ENCODE peak calls at places on chromosomes 16 and 17, in four cellular contexts. V is stomach, A is suprapubic skin, R is prostate gland. Z is an unnamed sample.

GRCh38 chr17:9470171-9470570 is 105.4 kb downstream of the STX8 start:
- DNase-seq in V (no peak), A (no peak), R (no peak), Z (no peak)

GRCh38 chr17:2076461-2076984 is 21.6 kb downstream of the HIC1 start:
- DNase-seq in V (no peak), A (no peak), R (no peak), Z (no peak)

GRCh38 chr16:80743772-80744171 is 60.6 kb downstream of the CDYL2 start:
- DNase-seq in V (no peak), A (no peak), R (no peak), Z (no peak)

GRCh38 chr16:14301150-14302030 is 230.3 kb downstream of the MRTFB start:
- DNase-seq in V (peak; percentile 42), A (peak; percentile 73), R (no peak), Z (peak; percentile 57)

GRCh38 chr17:66123163-66123562 is 68.8 kb downstream of the CEP112 start:
- DNase-seq in V (no peak), A (no peak), R (no peak), Z (no peak)

GRCh38 chr17:50684612-50685333 is 22.9 kb downstream of the ANKRD40 start:
- DNase-seq in V (peak; percentile 64), A (peak; percentile 18), R (no peak), Z (no peak)

GRCh38 chr16:31265329-31266245 is 5.8 kb downstream of the ITGAM start:
- DNase-seq in V (peak; percentile 30), A (no peak), R (no peak), Z (peak; percentile 82)

GRCh38 chr16:11198817-11199216 is 57.2 kb downstream of the SOCS1 start:
- DNase-seq in V (peak; percentile 56), A (no peak), R (no peak), Z (no peak)

GRCh38 chr17:2125013-2125535 is 70.2 kb downstream of the HIC1 start:
- DNase-seq in V (no peak), A (no peak), R (no peak), Z (no peak)

GRCh38 chr16:88318521-88318920 is 64.2 kb upstream of the ZNF469 start:
- DNase-seq in V (no peak), A (no peak), R (no peak), Z (no peak)

GRCh38 chr17:48577330-48577945 is 712 bp downstream of the HOXB4 start:
- DNase-seq in V (no peak), A (no peak), R (no peak), Z (no peak)

GRCh38 chr17:57874434-57875108 is 24.7 kb upstream of the MRPS23 start:
- DNase-seq in V (no peak), A (peak; percentile 84), R (no peak), Z (peak; percentile 86)

GRCh38 chr16:3515897-3516296 is 15.1 kb downstream of the CLUAP1 start:
- DNase-seq in V (no peak), A (no peak), R (no peak), Z (no peak)

GRCh38 chr17:1649844-1650409 is at the start of gene RILP:
- DNase-seq in V (peak; percentile 95), A (peak; percentile 90), R (peak; percentile 84), Z (peak; percentile 93)

GRCh38 chr17:76584427-76585047 is 1.1 kb downstream of the ST6GALNAC2 start:
- DNase-seq in V (no peak), A (no peak), R (no peak), Z (no peak)

GRCh38 chr16:54275956-54276355 is 10.6 kb downstream of the IRX3 start:
- DNase-seq in V (no peak), A (peak; percentile 19), R (no peak), Z (no peak)

GRCh38 chr17:29607557-29608195 is 14.7 kb downstream of the ANKRD13B start:
- DNase-seq in V (no peak), A (no peak), R (no peak), Z (no peak)

GRCh38 chr16:71645450-71645849 is 19.5 kb downstream of the MARVELD3 start:
- DNase-seq in V (no peak), A (no peak), R (no peak), Z (no peak)

GRCh38 chr17:77314601-77315000 is 173.8 kb downstream of the SEC14L1 start:
- DNase-seq in V (no peak), A (peak; percentile 64), R (no peak), Z (peak; percentile 43)

GRCh38 chr16:57949595-57950238 is 21.2 kb downstream of the CNGB1 start:
- DNase-seq in V (no peak), A (no peak), R (no peak), Z (no peak)

GRCh38 chr16:12903325-12904040 is 2.1 kb downstream of the SHISA9 start:
- DNase-seq in V (no peak), A (no peak), R (no peak), Z (no peak)

GRCh38 chr16:49740190-49740589 is 115.7 kb downstream of the ZNF423 start:
- DNase-seq in V (no peak), A (no peak), R (no peak), Z (no peak)

GRCh38 chr17:60087882-60088669 is 9.4 kb upstream of the HEATR6 start:
- DNase-seq in V (peak; percentile 42), A (no peak), R (no peak), Z (no peak)

GRCh38 chr16:52068447-52069074 is 478.4 kb downstream of the TOX3 start:
- DNase-seq in V (peak; percentile 35), A (no peak), R (peak; percentile 36), Z (no peak)

GRCh38 chr16:54280751-54281150 is 5.8 kb downstream of the IRX3 start:
- DNase-seq in V (no peak), A (peak; percentile 38), R (no peak), Z (no peak)

GRCh38 chr16:9123871-9124270 is 32.4 kb downstream of the HAPSTR1 start:
- DNase-seq in V (peak; percentile 85), A (peak; percentile 74), R (peak; percentile 62), Z (peak; percentile 93)

GRCh38 chr16:30185683-30186421 is 2.5 kb downstream of the CORO1A start:
- DNase-seq in V (peak; percentile 63), A (peak; percentile 74), R (no peak), Z (peak; percentile 96)

GRCh38 chr17:57004944-57005579 is 27.1 kb downstream of the SCPEP1 start:
- DNase-seq in V (peak; percentile 30), A (no peak), R (no peak), Z (no peak)

GRCh38 chr17:50864747-50865059 is 1.5 kb downstream of the TOB1 start:
- DNase-seq in V (no peak), A (no peak), R (no peak), Z (no peak)

GRCh38 chr17:17349724-17350106 is 46.5 kb downstream of the NT5M start:
- DNase-seq in V (no peak), A (peak; percentile 47), R (no peak), Z (peak; percentile 41)

GRCh38 chr17:76869209-76869877 is 1.1 kb downstream of the MGAT5B start:
- DNase-seq in V (no peak), A (no peak), R (no peak), Z (no peak)

GRCh38 chr17:48246623-48247022 is 139.1 kb downstream of the SNX11 start:
- DNase-seq in V (no peak), A (no peak), R (no peak), Z (no peak)

GRCh38 chr17:76532072-76532651 is 5.3 kb downstream of the CYGB start:
- DNase-seq in V (no peak), A (no peak), R (no peak), Z (no peak)

GRCh38 chr17:35607239-35607817 is 20.2 kb downstream of the AP2B1 start:
- DNase-seq in V (no peak), A (no peak), R (peak; percentile 44), Z (no peak)
- TF ChIP-seq CTCF in V (no peak), A (no peak), R (no peak), Z (no peak)

GRCh38 chr16:27498916-27499658 is 50.6 kb downstream of the GTF3C1 start:
- DNase-seq in V (no peak), A (no peak), R (no peak), Z (no peak)
- TF ChIP-seq POLR2AphosphoS5 in V (no peak), A (no peak), R (no peak), Z (no peak)

DNA sequence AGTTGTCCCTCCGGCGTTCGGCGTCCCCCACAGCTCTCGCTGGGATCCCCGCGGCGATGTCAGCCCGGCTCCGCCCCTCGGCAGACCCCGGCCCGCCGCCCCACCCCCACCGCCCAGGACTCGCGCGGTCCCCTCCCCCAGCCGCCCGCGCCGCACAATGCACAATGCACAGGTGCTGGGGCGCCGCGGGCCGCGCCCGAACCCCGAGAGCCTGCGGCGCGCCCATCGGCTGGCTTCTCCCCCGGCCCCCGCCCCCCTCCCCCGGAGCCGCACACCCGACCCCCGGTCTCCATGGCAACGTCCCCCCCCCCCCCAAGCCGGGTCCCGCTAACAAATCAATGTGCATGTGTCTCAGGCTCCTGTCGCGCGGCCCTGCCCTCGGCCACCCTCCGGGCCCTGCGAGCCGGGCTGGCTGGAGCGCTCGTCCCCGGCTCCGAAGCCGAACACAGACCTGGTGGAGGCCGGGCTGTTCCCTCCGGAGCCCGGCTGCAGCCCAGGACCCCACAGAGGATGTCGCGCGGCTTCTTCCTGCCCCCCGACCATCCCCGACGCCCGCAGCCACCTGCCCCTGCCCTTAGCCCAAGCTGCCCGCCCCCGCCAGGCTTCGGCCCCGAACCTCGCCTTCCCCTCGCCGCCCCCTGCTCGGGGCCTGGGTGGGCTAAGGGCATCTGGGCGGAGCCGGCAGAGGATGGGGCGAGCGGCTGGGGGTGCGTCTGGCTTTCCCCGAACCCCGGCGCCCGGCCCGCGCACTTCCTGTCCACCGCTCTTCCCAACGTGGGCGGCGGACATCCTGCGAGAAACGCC is 817 bp upstream of the CBX8 start:
- DNase-seq in V (no peak), A (no peak), R (no peak), Z (peak; percentile 89)
- H3K27me3 ChIP-seq in V (peaks cover 49% of the 10 kb centered on the region), A (peaks cover 60% of the 10 kb centered on the region), R (peaks cover 41% of the 10 kb centered on the region), Z (peaks cover 65% of the 10 kb centered on the region)

GRCh38 chr16:1152651-1153259 is at the start of gene CACNA1H:
- DNase-seq in V (no peak), A (no peak), R (no peak), Z (no peak)
- TF ChIP-seq CTCF in V (no peak), A (peak; percentile 37), R (peak; percentile 26), Z (no peak)

DNA sequence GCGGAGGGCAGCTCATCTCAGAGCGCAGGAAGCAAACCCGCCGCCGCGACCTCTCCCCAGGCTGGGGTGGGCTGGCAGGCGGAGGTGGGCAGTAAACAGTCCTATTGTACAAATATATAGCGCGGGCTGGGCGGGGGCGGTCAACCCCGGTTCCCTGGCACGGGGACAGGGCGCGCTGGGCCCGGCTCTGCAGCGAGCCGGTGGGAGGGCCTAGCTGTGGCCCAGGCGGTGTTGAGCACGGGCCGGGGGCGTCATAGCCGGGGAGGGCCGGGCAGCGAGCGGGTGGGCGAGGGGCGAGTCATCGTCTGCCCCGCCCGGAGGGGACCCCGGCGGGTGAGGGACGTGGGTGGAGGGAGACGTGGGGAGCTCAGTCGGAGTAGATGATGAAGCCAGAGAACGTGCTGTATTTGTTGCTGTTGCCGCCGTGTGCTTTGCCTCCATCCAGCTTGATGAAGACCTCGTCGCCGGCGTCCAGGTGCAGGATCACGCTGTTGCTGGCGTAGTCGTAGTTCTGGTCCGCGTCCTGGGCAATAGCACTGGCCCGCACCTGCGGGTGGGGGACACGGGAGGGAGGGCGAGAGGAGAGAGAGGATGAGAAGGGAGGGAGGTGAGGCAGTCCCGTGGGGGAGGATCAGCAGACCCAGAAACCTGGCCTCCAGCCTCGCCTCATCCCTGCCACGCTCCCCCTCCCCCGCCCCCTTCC is 8.1 kb downstream of the C1QL1 start:
- DNase-seq in V (no peak), A (no peak), R (no peak), Z (no peak)
- TF ChIP-seq POLR2AphosphoS5 in V (no peak), A (no peak), R (no peak), Z (no peak)

Z was measured in spleen.